ENCODE peak calls at places on chromosomes 13 and 19, in five cellular contexts. U is IMR-90, J is H9, V is H1, Y is mesendoderm. T is an unnamed sample.

GRCh38 chr13:27792393-27793218 is at the start of gene GSX1:
- DNase-seq in J (peak), U (peak), V (peak), Y (peak), T (peak)

GRCh38 chr13:110135977-110136597 is 170.9 kb downstream of the COL4A1 start:
- DNase-seq in J (no peak), V (no peak), U (no peak), Y (no peak), T (no peak)

GRCh38 chr19:32068805-32069204 is 276.6 kb upstream of the ZNF507 start:
- DNase-seq in V (no peak), J (no peak), U (no peak), Y (no peak), T (no peak)

GRCh38 chr13:30510091-30510490 is 44.4 kb upstream of the HMGB1 start:
- DNase-seq in J (no peak), U (no peak), V (no peak), Y (no peak), T (no peak)

GRCh38 chr19:18000981-18001836 is 6.8 kb upstream of the ARRDC2 start:
- DNase-seq in U (peak), V (no peak), Y (peak), J (peak), T (no peak)

GRCh38 chr19:35006999-35007365 is 6.9 kb downstream of the GRAMD1A start:
- DNase-seq in Y (no peak), U (no peak), V (no peak), J (no peak), T (no peak)

GRCh38 chr13:63124863-63125262 is 1709.2 kb upstream of the PCDH20 start:
- DNase-seq in U (peak), V (no peak), J (no peak), Y (peak), T (no peak)

GRCh38 chr13:74210693-74211393 is 76.6 kb upstream of the KLF12 start:
- DNase-seq in J (no peak), Y (no peak), V (no peak), U (peak), T (no peak)

GRCh38 chr13:110910013-110910890 is 4.6 kb downstream of the ANKRD10 start:
- DNase-seq in J (no peak), Y (no peak), U (no peak), V (no peak), T (no peak)

GRCh38 chr13:31048521-31048920 is 113.2 kb downstream of the HSPH1 start:
- DNase-seq in Y (peak), J (no peak), V (no peak), U (no peak), T (no peak)

GRCh38 chr13:23630349-23631093 is 60.3 kb downstream of the TNFRSF19 start:
- DNase-seq in U (no peak), V (no peak), J (no peak), Y (peak), T (no peak)

GRCh38 chr19:4206818-4207484 is 22.4 kb upstream of the EBI3 start:
- DNase-seq in V (no peak), U (peak), J (no peak), Y (peak), T (no peak)

GRCh38 chr19:16156904-16157303 is 13.4 kb downstream of the HSH2D start:
- DNase-seq in J (no peak), Y (no peak), U (no peak), V (no peak), T (no peak)

GRCh38 chr13:49098771-49099512 is 121.2 kb upstream of the MLNR start:
- DNase-seq in J (no peak), V (no peak), Y (peak), U (no peak), T (no peak)

GRCh38 chr19:19463348-19464117 is 51.8 kb downstream of the TSSK6 start:
- DNase-seq in V (no peak), J (no peak), Y (peak), U (peak), T (no peak)

GRCh38 chr13:52455677-52456041 is 381 bp downstream of the CKAP2 start:
- DNase-seq in J (peak), Y (peak), U (peak), V (no peak), T (peak)

GRCh38 chr13:93963266-93964131 is 516.0 kb downstream of the DCT start:
- DNase-seq in U (peak), J (no peak), V (no peak), Y (peak), T (no peak)

GRCh38 chr19:41310031-41310831 is at the start of gene CCDC97:
- DNase-seq in U (peak), V (peak), Y (peak), J (peak), T (peak)

GRCh38 chr13:49635599-49636433 is 7.5 kb downstream of the ARL11 start:
- DNase-seq in U (peak), V (peak), J (peak), Y (peak), T (no peak)

GRCh38 chr13:95403349-95404140 is 102.3 kb upstream of the ABCC4 start:
- DNase-seq in Y (peak), V (peak), J (peak), U (no peak), T (peak)

DNA sequence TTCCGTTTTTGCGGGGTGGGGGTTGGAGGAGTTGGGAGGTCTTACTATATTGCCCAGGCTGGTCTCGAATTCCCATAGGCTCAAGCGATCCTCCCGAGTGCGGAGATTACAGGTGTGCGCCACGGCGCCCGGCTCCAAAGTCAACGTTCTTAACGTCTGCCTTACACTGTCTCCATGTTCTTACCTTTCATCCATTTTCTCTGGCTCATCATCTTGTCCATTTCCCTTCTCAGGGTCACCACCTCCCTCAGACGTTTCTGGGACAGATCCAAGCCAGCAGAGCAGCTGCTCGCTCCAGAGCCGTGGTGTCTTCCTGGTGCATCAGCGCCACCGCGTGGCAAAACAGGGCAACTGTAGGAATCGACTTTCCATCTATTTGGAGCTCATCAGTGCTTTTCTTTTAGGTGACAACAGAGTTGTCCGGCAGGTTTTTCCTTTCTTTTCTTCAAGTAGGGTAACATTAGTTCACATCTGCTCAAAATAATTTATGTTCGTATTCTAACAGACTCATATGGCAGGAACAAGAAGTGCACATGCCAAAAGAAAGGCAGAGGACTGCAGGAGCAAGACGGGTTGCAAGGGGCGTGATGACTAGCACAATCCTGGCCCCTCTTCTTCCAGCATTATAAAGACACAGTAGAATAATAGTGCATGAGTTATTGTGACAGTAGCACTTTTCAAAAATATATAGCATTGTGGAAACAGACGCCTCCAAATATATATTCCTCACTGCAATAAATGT is 103.1 kb upstream of the ABCC4 start:
- DNase-seq in U (peak), J (peak), Y (peak), V (peak), T (peak)
- H3K4ac ChIP-seq in U (peak), J (no peak), Y (no peak), V (no peak), T (no peak)

GRCh38 chr19:56104423-56104822 is 16.7 kb downstream of the ZNF787 start:
- DNase-seq in U (no peak), J (no peak), Y (no peak), V (no peak), T (no peak)
- H3K4ac ChIP-seq in U (no peak), J (no peak), Y (no peak), V (peak), T (no peak)

GRCh38 chr19:45406165-45406956 is at the start of gene POLR1G:
- DNase-seq in J (peak), U (peak), V (no peak), Y (peak), T (peak)
- H3K4ac ChIP-seq in J (no peak), U (peak), V (peak), Y (peak), T (no peak)

GRCh38 chr13:20258963-20259288 is 26.8 kb upstream of the GJB6 start:
- DNase-seq in V (no peak), J (no peak), U (no peak), Y (no peak), T (no peak)
- H3K4ac ChIP-seq in V (no peak), J (no peak), U (no peak), Y (no peak), T (no peak)